ENCODE peak calls at places on chromosomes 11 and 22, in seven cellular contexts. P, G, W, N, F, V and L are unnamed samples.

GRCh38 chr22:36776722-36777121 is 803 bp upstream of the IFT27 start:
- DNase-seq in P (no peak), F (no peak), N (no peak), V (no peak), W (no peak), G (no peak), L (no peak)

GRCh38 chr11:35013514-35014191 is 97.2 kb downstream of the PDHX start:
- DNase-seq in N (no peak), W (no peak), G (peak), P (no peak), V (no peak), F (no peak), L (peak)

GRCh38 chr22:50169774-50170341 is 673 bp upstream of the PANX2 start:
- DNase-seq in P (no peak), G (peak), F (peak), N (peak), W (no peak), V (peak), L (no peak)

GRCh38 chr11:1562469-1563148 is 9.5 kb downstream of the DUSP8 start:
- DNase-seq in F (no peak), P (no peak), G (no peak), W (no peak), V (no peak), N (no peak), L (no peak)

GRCh38 chr22:47163876-47164513 is 401.5 kb downstream of the TBC1D22A start:
- DNase-seq in P (peak), W (no peak), V (no peak), G (no peak), F (no peak), N (no peak), L (no peak)

GRCh38 chr11:122556605-122557004 is 98.9 kb upstream of the UBASH3B start:
- DNase-seq in G (peak), W (no peak), P (no peak), N (no peak), F (peak), V (no peak), L (peak)

GRCh38 chr11:121372671-121373429 is 79.3 kb upstream of the SORL1 start:
- DNase-seq in F (no peak), G (no peak), W (no peak), N (no peak), P (no peak), V (no peak), L (no peak)

GRCh38 chr11:110453684-110454354 is 24.1 kb downstream of the FDX1 start:
- DNase-seq in V (no peak), W (no peak), N (no peak), P (no peak), G (no peak), F (no peak), L (no peak)

GRCh38 chr11:62680825-62681240 is 2.0 kb upstream of the UBXN1 start:
- DNase-seq in W (no peak), P (peak), N (no peak), G (peak), F (peak), V (peak), L (peak)

GRCh38 chr11:66720223-66720898 is 8.7 kb downstream of the SPTBN2 start:
- DNase-seq in V (no peak), F (peak), N (peak), G (peak), P (no peak), W (no peak), L (peak)